ENCODE peak calls at places on chromosomes 7 and 10, in six cellular contexts. W, L, C, Q, J and R are unnamed samples.
A peak's percentile ranks its signal among the peaks of the same experiment; 100 is the strongest.

GRCh38 chr10:71766717-71767419 is 6.5 kb downstream of the VSIR start:
- DNase-seq in W (peak; percentile 92), L (peak; percentile 74), C (peak; percentile 91), Q (peak; percentile 82), J (peak; percentile 96), R (peak; percentile 66)

GRCh38 chr7:152882576-152883310 is 123.2 kb downstream of the ACTR3B start:
- DNase-seq in W (no peak), L (no peak), C (no peak), Q (no peak), J (no peak), R (no peak)

GRCh38 chr7:28621369-28621807 is 209.1 kb downstream of the CREB5 start:
- DNase-seq in W (no peak), L (no peak), C (no peak), Q (no peak), J (no peak), R (peak; percentile 84)

GRCh38 chr7:135710417-135711138 is 17.4 kb downstream of the SLC13A4 start:
- DNase-seq in W (no peak), L (no peak), C (no peak), Q (no peak), J (no peak), R (peak; percentile 31)

GRCh38 chr10:19762026-19762425 is 54.2 kb upstream of the PLXDC2 start:
- DNase-seq in W (peak; percentile 3), L (no peak), C (no peak), Q (no peak), J (peak; percentile 21), R (no peak)

GRCh38 chr7:98341106-98341505 is 59.6 kb downstream of the BRI3 start:
- DNase-seq in W (peak; percentile 60), L (no peak), C (no peak), Q (no peak), J (no peak), R (no peak)

GRCh38 chr7:107167483-107168232 is 1.1 kb upstream of the HBP1 start:
- DNase-seq in W (peak; percentile 91), L (peak; percentile 61), C (no peak), Q (peak; percentile 50), J (peak; percentile 93), R (peak; percentile 35)

GRCh38 chr7:159023746-159024145 is 120.9 kb downstream of the VIPR2 start:
- DNase-seq in W (no peak), L (no peak), C (peak; percentile 38), Q (no peak), J (no peak), R (no peak)

GRCh38 chr7:114649689-114650088 is 235.1 kb downstream of the FOXP2 start:
- DNase-seq in W (no peak), L (no peak), C (no peak), Q (no peak), J (no peak), R (no peak)

GRCh38 chr7:92402920-92403759 is 44.1 kb upstream of the GATAD1 start:
- DNase-seq in W (peak; percentile 6), L (no peak), C (no peak), Q (no peak), J (peak; percentile 48), R (no peak)

GRCh38 chr7:44572771-44573170 is 937 bp downstream of the DDX56 start:
- DNase-seq in W (no peak), L (no peak), C (no peak), Q (no peak), J (no peak), R (no peak)

GRCh38 chr10:18240185-18240882 is 100.1 kb downstream of the CACNB2 start:
- DNase-seq in W (no peak), L (no peak), C (no peak), Q (no peak), J (no peak), R (no peak)

GRCh38 chr7:1555046-1555812 is 776 bp downstream of the TMEM184A start:
- DNase-seq in W (peak; percentile 78), L (no peak), C (peak; percentile 73), Q (no peak), J (peak; percentile 83), R (no peak)

GRCh38 chr10:61175331-61175730 is 231.3 kb upstream of the RHOBTB1 start:
- DNase-seq in W (peak; percentile 63), L (no peak), C (no peak), Q (no peak), J (peak; percentile 21), R (no peak)

GRCh38 chr7:34497153-34497777 is 160.8 kb upstream of the NPSR1 start:
- DNase-seq in W (no peak), L (peak; percentile 8), C (no peak), Q (no peak), J (no peak), R (no peak)

GRCh38 chr10:45280113-45280512 is 35.3 kb downstream of the OR13A1 start:
- DNase-seq in W (no peak), L (no peak), C (no peak), Q (no peak), J (peak; percentile 6), R (no peak)

GRCh38 chr7:96199421-96199820 is 122.5 kb downstream of the SLC25A13 start:
- DNase-seq in W (peak; percentile 15), L (no peak), C (no peak), Q (no peak), J (peak; percentile 8), R (no peak)

GRCh38 chr7:34064511-34065158 is 159.3 kb downstream of the BMPER start:
- DNase-seq in W (peak; percentile 43), L (no peak), C (no peak), Q (no peak), J (peak; percentile 57), R (no peak)

GRCh38 chr7:80346704-80347103 is 165.2 kb downstream of the GNAT3 start:
- DNase-seq in W (peak; percentile 74), L (peak; percentile 41), C (no peak), Q (no peak), J (peak; percentile 57), R (no peak)

GRCh38 chr7:77402818-77403217 is 13.3 kb downstream of the GSAP start:
- DNase-seq in W (no peak), L (no peak), C (no peak), Q (no peak), J (no peak), R (no peak)

GRCh38 chr7:31850066-31850465 is 163.1 kb downstream of the PPP1R17 start:
- DNase-seq in W (no peak), L (no peak), C (no peak), Q (no peak), J (no peak), R (no peak)

GRCh38 chr10:97399843-97400545 is 1.1 kb downstream of the RRP12 start:
- DNase-seq in W (peak; percentile 67), L (peak; percentile 57), C (no peak), Q (no peak), J (peak; percentile 61), R (peak; percentile 54)

GRCh38 chr10:23435378-23435777 is 3.5 kb upstream of the OTUD1 start:
- DNase-seq in W (no peak), L (no peak), C (no peak), Q (no peak), J (no peak), R (no peak)

GRCh38 chr7:45500257-45500656 is 73.9 kb upstream of the ADCY1 start:
- DNase-seq in W (no peak), L (no peak), C (no peak), Q (no peak), J (no peak), R (no peak)

GRCh38 chr7:28102778-28103177 is 77.8 kb downstream of the JAZF1 start:
- DNase-seq in W (peak; percentile 69), L (peak; percentile 24), C (no peak), Q (no peak), J (peak; percentile 42), R (no peak)

GRCh38 chr10:23448802-23449570 is 10.1 kb downstream of the OTUD1 start:
- DNase-seq in W (no peak), L (no peak), C (no peak), Q (no peak), J (peak; percentile 50), R (peak; percentile 47)

GRCh38 chr10:124296121-124296812 is 122.5 kb downstream of the OAT start:
- DNase-seq in W (peak; percentile 56), L (no peak), C (peak; percentile 66), Q (no peak), J (peak; percentile 10), R (peak; percentile 13)

GRCh38 chr7:38463277-38464224 is 167.6 kb downstream of the AMPH start:
- DNase-seq in W (peak; percentile 88), L (no peak), C (no peak), Q (peak; percentile 36), J (peak; percentile 88), R (peak; percentile 92)

GRCh38 chr7:73960548-73960947 is 67.4 kb upstream of the ELN start:
- DNase-seq in W (no peak), L (no peak), C (no peak), Q (no peak), J (no peak), R (no peak)

GRCh38 chr10:114915294-114915693 is 22.7 kb upstream of the TRUB1 start:
- DNase-seq in W (no peak), L (no peak), C (no peak), Q (no peak), J (no peak), R (no peak)

GRCh38 chr7:106979551-106980357 is 64.8 kb upstream of the PRKAR2B start:
- DNase-seq in W (no peak), L (no peak), C (peak; percentile 58), Q (no peak), J (peak; percentile 19), R (no peak)

DNA sequence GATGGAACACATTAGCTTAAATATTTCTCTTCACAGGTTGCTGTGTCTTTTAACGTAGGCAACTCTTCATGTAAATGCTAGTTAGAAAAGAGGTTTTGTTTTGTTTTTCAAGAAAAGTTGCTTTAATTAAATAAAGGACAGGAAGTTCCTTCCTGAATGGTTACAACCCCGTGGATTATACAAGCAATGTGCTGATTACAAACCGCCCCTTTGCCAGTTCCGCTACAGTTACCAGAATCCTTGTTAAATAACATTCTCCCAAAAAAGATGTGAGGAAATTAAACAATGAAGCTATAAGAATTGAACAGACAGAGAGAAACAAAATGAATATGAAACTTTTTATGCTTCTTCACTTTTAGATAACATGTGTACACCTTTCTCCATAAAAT is 75.1 kb downstream of the LYZL2 start:
- DNase-seq in W (no peak), L (no peak), C (no peak), Q (no peak), J (no peak), R (no peak)
- H3K4me3 ChIP-seq in W (no peak overlapping the region), L (no peak overlapping the region), C (peak overlapping the region; percentile 62), Q (peak overlapping the region; percentile 51), J (no peak overlapping the region), R (no peak overlapping the region)

GRCh38 chr7:93890464-93891068 is at the start of gene TFPI2:
- DNase-seq in W (peak; percentile 57), L (no peak), C (no peak), Q (peak; percentile 21), J (peak; percentile 87), R (peak; percentile 29)
- TF ChIP-seq CTCF in W (peak; percentile 17), L (no peak), C (no peak), Q (peak; percentile 11), J (peak; percentile 24), R (no peak)

DNA sequence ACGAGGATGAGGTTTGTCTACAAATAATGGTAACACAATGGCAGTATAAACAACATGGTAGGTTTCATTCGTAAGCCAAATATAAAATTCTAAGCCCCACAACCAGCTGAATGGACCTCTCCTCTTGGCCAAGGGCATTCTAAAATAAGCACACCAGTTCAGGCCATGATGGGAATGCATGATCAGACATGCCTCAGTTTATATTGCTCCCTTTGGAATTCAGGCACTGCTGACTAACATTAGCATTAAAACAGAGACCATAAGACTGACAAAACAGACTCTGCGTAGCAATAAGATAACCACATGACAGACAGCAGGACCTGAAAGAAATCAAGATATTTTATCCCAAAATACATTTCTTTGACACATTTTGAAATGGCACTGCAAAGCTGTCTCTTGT is 125.8 kb downstream of the FAM107B start:
- DNase-seq in W (no peak), L (no peak), C (no peak), Q (no peak), J (no peak), R (no peak)
- H3K4me3 ChIP-seq in W (no peak overlapping the region), L (no peak overlapping the region), C (no peak overlapping the region), Q (no peak overlapping the region), J (no peak overlapping the region), R (no peak overlapping the region)

GRCh38 chr7:15016315-15016667 is 113.7 kb upstream of the DGKB start:
- DNase-seq in W (no peak), L (no peak), C (no peak), Q (no peak), J (no peak), R (no peak)
- TF ChIP-seq CTCF in W (no peak), L (no peak), C (no peak), Q (peak; percentile 4), J (no peak), R (no peak)